ENCODE peak calls at places on chromosomes 5 and 9, in eight cellular contexts. L, Y, U, F, H, O, V and M are unnamed samples. For H3K36me3, the result is how much of the 10 kb centered on the place peaks cover.

GRCh38 chr5:120901199-120901598 is 437.1 kb downstream of the PRR16 start:
- DNase-seq in L (no peak), Y (no peak), U (no peak), F (no peak), H (no peak), O (peak), V (no peak), M (no peak)

GRCh38 chr5:177472460-177473441 is 683 bp downstream of the DBN1 start:
- DNase-seq in L (no peak), Y (peak), U (no peak), F (no peak), H (no peak), O (peak), V (no peak), M (no peak)

GRCh38 chr5:142108432-142109355 is at the start of gene NDFIP1:
- DNase-seq in L (peak), Y (peak), U (peak), F (peak), H (peak), O (peak), V (peak), M (peak)

GRCh38 chr9:6922124-6922676 is 164.4 kb downstream of the KDM4C start:
- DNase-seq in L (no peak), Y (no peak), U (no peak), F (no peak), H (no peak), O (no peak), V (no peak), M (no peak)

GRCh38 chr9:129316281-129317030 is 138.4 kb upstream of the IER5L start:
- DNase-seq in L (no peak), Y (no peak), U (no peak), F (no peak), H (no peak), O (no peak), V (peak), M (no peak)

GRCh38 chr5:177431317-177432142 is 5.1 kb downstream of the GRK6 start:
- DNase-seq in L (no peak), Y (peak), U (peak), F (peak), H (peak), O (peak), V (no peak), M (peak)

GRCh38 chr9:115845648-115846312 is 307.8 kb upstream of the PAPPA start:
- DNase-seq in L (peak), Y (no peak), U (no peak), F (no peak), H (no peak), O (peak), V (no peak), M (no peak)

GRCh38 chr9:75389096-75389495 is 300.8 kb downstream of the OSTF1 start:
- DNase-seq in L (no peak), Y (no peak), U (no peak), F (no peak), H (no peak), O (no peak), V (no peak), M (no peak)

GRCh38 chr5:111144352-111144930 is 52.3 kb downstream of the WDR36 start:
- DNase-seq in L (no peak), Y (no peak), U (no peak), F (no peak), H (no peak), O (no peak), V (no peak), M (no peak)

GRCh38 chr9:86818636-86819035 is 128.7 kb downstream of the GAS1 start:
- DNase-seq in L (no peak), Y (no peak), U (no peak), F (no peak), H (no peak), O (no peak), V (no peak), M (no peak)

GRCh38 chr9:75238311-75238976 is 150.1 kb downstream of the OSTF1 start:
- DNase-seq in L (peak), Y (peak), U (no peak), F (no peak), H (peak), O (peak), V (no peak), M (peak)

GRCh38 chr9:75101004-75101601 is 12.8 kb downstream of the OSTF1 start:
- DNase-seq in L (no peak), Y (no peak), U (no peak), F (no peak), H (peak), O (no peak), V (no peak), M (no peak)

GRCh38 chr5:538801-539468 is 14.7 kb upstream of the SLC9A3 start:
- DNase-seq in L (no peak), Y (no peak), U (peak), F (peak), H (no peak), O (no peak), V (no peak), M (peak)

GRCh38 chr9:72173080-72173479 is 23.8 kb downstream of the GDA start:
- DNase-seq in L (no peak), Y (no peak), U (no peak), F (no peak), H (no peak), O (no peak), V (no peak), M (no peak)

GRCh38 chr5:173633304-173633703 is 16.9 kb upstream of the BOD1 start:
- DNase-seq in L (no peak), Y (no peak), U (no peak), F (no peak), H (no peak), O (no peak), V (no peak), M (no peak)

GRCh38 chr5:167908596-167908995 is 382.8 kb upstream of the WWC1 start:
- DNase-seq in L (no peak), Y (no peak), U (no peak), F (no peak), H (no peak), O (peak), V (peak), M (no peak)

GRCh38 chr5:180141068-180141660 is 67.8 kb downstream of the RASGEF1C start:
- DNase-seq in L (no peak), Y (no peak), U (no peak), F (no peak), H (no peak), O (no peak), V (no peak), M (no peak)

GRCh38 chr9:81530846-81531245 is 158.5 kb downstream of the TLE1 start:
- DNase-seq in L (no peak), Y (no peak), U (no peak), F (no peak), H (no peak), O (no peak), V (no peak), M (no peak)

GRCh38 chr9:130651752-130652151 is 12.6 kb upstream of the PRDM12 start:
- DNase-seq in L (no peak), Y (no peak), U (no peak), F (no peak), H (no peak), O (no peak), V (no peak), M (no peak)

GRCh38 chr9:81472701-81473100 is 216.6 kb downstream of the TLE1 start:
- DNase-seq in L (no peak), Y (no peak), U (no peak), F (no peak), H (no peak), O (no peak), V (no peak), M (no peak)

GRCh38 chr5:41843456-41844112 is 26.6 kb downstream of the OXCT1 start:
- DNase-seq in L (peak), Y (no peak), U (no peak), F (no peak), H (no peak), O (peak), V (no peak), M (no peak)

GRCh38 chr9:123867034-123867433 is 62.9 kb downstream of the DENND1A start:
- DNase-seq in L (no peak), Y (no peak), U (no peak), F (no peak), H (no peak), O (no peak), V (no peak), M (no peak)

GRCh38 chr9:122389799-122390481 is 19.1 kb downstream of the PTGS1 start:
- DNase-seq in L (no peak), Y (peak), U (no peak), F (no peak), H (no peak), O (peak), V (no peak), M (no peak)

GRCh38 chr9:35490910-35491465 is 1.1 kb downstream of the RUSC2 start:
- DNase-seq in L (peak), Y (no peak), U (no peak), F (no peak), H (no peak), O (no peak), V (no peak), M (no peak)

GRCh38 chr5:159073030-159073429 is 26.7 kb downstream of the EBF1 start:
- DNase-seq in L (no peak), Y (no peak), U (no peak), F (no peak), H (no peak), O (no peak), V (no peak), M (no peak)

GRCh38 chr5:113219695-113220094 is 215.1 kb downstream of the TSSK1B start:
- DNase-seq in L (no peak), Y (no peak), U (no peak), F (no peak), H (no peak), O (no peak), V (no peak), M (no peak)

GRCh38 chr5:172107606-172108005 is 80.4 kb downstream of the STK10 start:
- DNase-seq in L (peak), Y (no peak), U (no peak), F (no peak), H (no peak), O (no peak), V (no peak), M (no peak)

GRCh38 chr9:79471577-79472543 is 99.9 kb upstream of the TLE4 start:
- DNase-seq in L (peak), Y (no peak), U (peak), F (no peak), H (peak), O (peak), V (peak), M (peak)

GRCh38 chr9:93577940-93578682 is 1.7 kb downstream of the PHF2 start:
- DNase-seq in L (no peak), Y (no peak), U (no peak), F (no peak), H (no peak), O (no peak), V (no peak), M (no peak)

GRCh38 chr5:1036504-1037122 is 28.0 kb downstream of the NKD2 start:
- DNase-seq in L (no peak), Y (no peak), U (peak), F (peak), H (no peak), O (no peak), V (no peak), M (no peak)

GRCh38 chr9:122225323-122226141 is 3.2 kb downstream of the LHX6 start:
- DNase-seq in L (no peak), Y (no peak), U (no peak), F (no peak), H (no peak), O (no peak), V (no peak), M (no peak)

GRCh38 chr9:116232425-116233159 is 79.0 kb downstream of the PAPPA start:
- DNase-seq in L (peak), Y (no peak), U (no peak), F (no peak), H (no peak), O (no peak), V (no peak), M (no peak)

GRCh38 chr9:6907772-6908381 is 150.1 kb downstream of the KDM4C start:
- DNase-seq in L (peak), Y (no peak), U (no peak), F (no peak), H (no peak), O (peak), V (no peak), M (no peak)

GRCh38 chr5:101437341-101437740 is 534.3 kb upstream of the ST8SIA4 start:
- DNase-seq in L (no peak), Y (no peak), U (no peak), F (no peak), H (no peak), O (no peak), V (no peak), M (no peak)

GRCh38 chr9:2469681-2470141 is 151.9 kb upstream of the VLDLR start:
- DNase-seq in L (peak), Y (no peak), U (peak), F (no peak), H (no peak), O (peak), V (no peak), M (peak)

GRCh38 chr5:122183098-122183794 is 53.9 kb downstream of the ZNF474 start:
- DNase-seq in L (peak), Y (no peak), U (peak), F (peak), H (peak), O (peak), V (peak), M (peak)

GRCh38 chr5:126046275-126046674 is 376.9 kb upstream of the GRAMD2B start:
- DNase-seq in L (no peak), Y (no peak), U (no peak), F (no peak), H (no peak), O (no peak), V (no peak), M (no peak)

GRCh38 chr5:157823655-157824054 is 35.3 kb downstream of the CLINT1 start:
- DNase-seq in L (no peak), Y (no peak), U (no peak), F (no peak), H (no peak), O (no peak), V (no peak), M (no peak)
- TF ChIP-seq CTCF in L (no peak), Y (no peak), U (no peak), F (no peak), H (no peak), O (no peak), V (no peak), M (no peak)

DNA sequence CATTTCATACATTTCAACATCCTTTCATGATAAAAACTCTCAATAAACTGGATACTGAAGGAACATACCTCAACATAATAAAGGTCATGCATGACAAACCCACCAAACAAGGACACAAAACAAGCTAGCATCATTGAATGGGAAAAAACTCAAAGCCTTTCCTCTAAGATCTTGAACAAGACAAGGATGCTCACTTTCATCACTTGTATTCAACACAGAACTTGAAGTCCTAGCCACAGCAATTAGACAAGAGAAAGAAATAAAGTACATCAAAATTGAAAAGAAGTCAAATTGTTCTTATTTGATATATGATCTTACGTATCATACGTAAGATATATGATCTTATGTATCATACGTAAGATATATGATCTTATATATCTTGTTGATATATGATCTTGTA is 5.3 kb downstream of the MRPL50 start:
- DNase-seq in L (no peak), Y (no peak), U (no peak), F (no peak), H (no peak), O (no peak), V (no peak), M (no peak)
- H3K36me3 ChIP-seq in L (under half), Y (under half), U (under half), F (under half), H (under half), O (under half), V (under half), M (under half)

DNA sequence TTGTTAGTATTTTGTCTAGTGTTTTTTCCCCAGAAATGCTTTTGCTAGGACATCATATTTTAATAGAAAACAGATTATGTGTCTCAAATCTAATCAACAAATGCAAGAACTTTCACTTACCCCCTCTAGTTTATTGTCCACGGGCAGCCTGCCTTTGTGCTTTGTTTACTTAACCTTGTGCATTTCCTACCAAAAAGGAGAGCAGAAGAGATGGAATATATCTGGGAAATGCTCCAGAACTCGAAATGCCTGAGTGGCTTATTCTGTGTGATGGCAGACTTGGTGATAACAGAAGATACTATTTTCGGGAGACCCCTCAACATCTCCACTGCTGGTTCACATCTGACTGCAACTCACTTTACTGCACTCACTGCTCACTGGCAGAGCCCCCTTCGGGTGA is 33.3 kb upstream of the SPDL1 start:
- DNase-seq in L (no peak), Y (no peak), U (no peak), F (no peak), H (no peak), O (no peak), V (no peak), M (no peak)
- TF ChIP-seq CTCF in L (no peak), Y (no peak), U (no peak), F (no peak), H (no peak), O (no peak), V (no peak), M (no peak)

DNA sequence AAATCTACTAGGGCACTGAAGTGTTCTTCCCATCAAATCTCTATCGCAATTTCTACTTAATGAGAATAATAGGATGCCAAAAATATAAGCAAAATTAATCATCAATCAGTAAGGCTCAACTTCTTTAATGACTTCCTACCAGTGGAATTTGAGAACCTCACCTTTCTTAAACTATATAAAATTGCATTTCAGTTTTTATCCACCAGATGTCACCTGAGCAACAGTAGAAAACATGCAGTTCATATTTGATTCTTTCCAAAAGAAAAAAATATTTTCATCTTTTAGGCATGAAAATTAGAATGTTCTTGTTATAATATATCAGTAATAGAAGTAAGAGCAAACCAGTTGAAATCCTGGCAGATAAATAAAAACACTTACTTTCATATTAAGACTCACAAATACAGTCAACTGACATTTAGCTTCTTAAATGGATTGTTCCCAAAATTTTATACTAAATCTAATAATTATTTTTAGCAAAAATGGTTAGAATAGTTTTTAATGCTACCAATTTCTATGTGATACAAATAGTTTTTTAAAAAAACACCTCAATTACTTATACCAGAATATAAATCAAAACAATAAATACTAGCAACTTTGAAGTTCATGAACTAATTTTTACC is 13.4 kb upstream of the CCDC112 start:
- DNase-seq in L (peak), Y (peak), U (no peak), F (no peak), H (no peak), O (no peak), V (no peak), M (no peak)
- H3K36me3 ChIP-seq in L (under half), Y (under half), U (under half), F (under half), H (under half), O (under half), V (under half), M (under half)

GRCh38 chr5:135156337-135156714 is 122.3 kb upstream of the PITX1 start:
- DNase-seq in L (no peak), Y (no peak), U (no peak), F (no peak), H (no peak), O (no peak), V (no peak), M (no peak)

GRCh38 chr5:135155616-135156214 is 121.7 kb upstream of the PITX1 start:
- DNase-seq in L (no peak), Y (no peak), U (no peak), F (no peak), H (no peak), O (no peak), V (no peak), M (no peak)

GRCh38 chr5:135157421-135158314 is 123.6 kb upstream of the PITX1 start:
- DNase-seq in L (no peak), Y (no peak), U (no peak), F (no peak), H (no peak), O (no peak), V (no peak), M (no peak)

GRCh38 chr5:135158315-135158697 is 124.3 kb upstream of the PITX1 start:
- DNase-seq in L (no peak), Y (no peak), U (no peak), F (no peak), H (no peak), O (no peak), V (no peak), M (no peak)

GRCh38 chr5:135156715-135157404 is 122.8 kb upstream of the PITX1 start:
- DNase-seq in L (no peak), Y (no peak), U (no peak), F (no peak), H (no peak), O (no peak), V (no peak), M (no peak)
- TF ChIP-seq CTCF in L (no peak), Y (no peak), U (no peak), F (no peak), H (no peak), O (no peak), V (no peak), M (no peak)

DNA sequence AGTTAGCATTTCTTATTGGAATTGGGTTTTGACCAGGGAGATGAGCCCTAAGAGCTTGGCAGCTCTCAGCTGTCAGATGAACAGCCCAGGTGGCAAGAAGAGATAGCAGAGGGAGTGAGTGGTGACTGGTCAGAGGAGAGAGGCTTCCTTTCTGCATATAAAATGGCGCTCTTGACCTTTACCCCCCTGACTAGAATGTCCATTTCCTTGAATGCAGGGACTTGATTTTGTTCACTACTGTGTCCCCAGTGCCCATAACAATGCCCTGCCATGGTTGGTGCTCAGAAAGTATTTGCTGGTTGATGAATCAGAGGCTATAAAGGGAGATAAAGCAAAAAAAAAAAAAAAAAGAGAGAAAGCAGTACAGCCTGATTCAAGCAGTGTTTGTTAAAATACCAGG is 7.2 kb downstream of the CHMP5 start:
- DNase-seq in L (no peak), Y (no peak), U (no peak), F (no peak), H (no peak), O (peak), V (no peak), M (no peak)
- H3K36me3 ChIP-seq in L (under half), Y (under half), U (half or more), F (half or more), H (under half), O (under half), V (half or more), M (under half)